ENCODE peak calls at places on chromosomes 1 and 21, in ten cellular contexts. One of them, this sample, is unnamed.

GRCh38 chr1:12056331-12056841 is 6.7 kb upstream of the TNFRSF8 start:
- DNase-seq in naive thymus-derived CD4-positive, alpha-beta T cell: no peak
- DNase-seq in A549: no peak
- DNase-seq in kidney epithelial cell: no peak
- DNase-seq in HFF-Myc: no peak
- DNase-seq in BE2C: no peak
- DNase-seq in coronary artery: no peak
- DNase-seq in foreskin fibroblast: no peak
- DNase-seq in GM23248: peak
- DNase-seq in GM12864: peak
- DNase-seq in this sample: no peak

GRCh38 chr1:25737151-25737550 is 62.8 kb upstream of the SELENON start:
- DNase-seq in naive thymus-derived CD4-positive, alpha-beta T cell: no peak
- DNase-seq in A549: no peak
- DNase-seq in kidney epithelial cell: peak
- DNase-seq in HFF-Myc: no peak
- DNase-seq in BE2C: peak
- DNase-seq in coronary artery: no peak
- DNase-seq in foreskin fibroblast: no peak
- DNase-seq in GM23248: peak
- DNase-seq in GM12864: no peak
- DNase-seq in this sample: peak

GRCh38 chr1:182280521-182280920 is 111.1 kb downstream of the GLUL start:
- DNase-seq in naive thymus-derived CD4-positive, alpha-beta T cell: no peak
- DNase-seq in A549: no peak
- DNase-seq in kidney epithelial cell: no peak
- DNase-seq in HFF-Myc: no peak
- DNase-seq in BE2C: no peak
- DNase-seq in coronary artery: no peak
- DNase-seq in foreskin fibroblast: no peak
- DNase-seq in GM23248: no peak
- DNase-seq in GM12864: no peak
- DNase-seq in this sample: no peak

GRCh38 chr1:202078211-202078610 is 44.5 kb upstream of the GPR37L1 start:
- DNase-seq in naive thymus-derived CD4-positive, alpha-beta T cell: no peak
- DNase-seq in A549: no peak
- DNase-seq in kidney epithelial cell: no peak
- DNase-seq in HFF-Myc: no peak
- DNase-seq in BE2C: peak
- DNase-seq in coronary artery: no peak
- DNase-seq in foreskin fibroblast: no peak
- DNase-seq in GM23248: no peak
- DNase-seq in GM12864: no peak
- DNase-seq in this sample: no peak

GRCh38 chr1:206105612-206106011 is 11.6 kb downstream of the AVPR1B start:
- DNase-seq in naive thymus-derived CD4-positive, alpha-beta T cell: no peak
- DNase-seq in A549: no peak
- DNase-seq in kidney epithelial cell: no peak
- DNase-seq in HFF-Myc: no peak
- DNase-seq in BE2C: no peak
- DNase-seq in coronary artery: no peak
- DNase-seq in foreskin fibroblast: no peak
- DNase-seq in GM23248: peak
- DNase-seq in GM12864: no peak
- DNase-seq in this sample: no peak

GRCh38 chr1:48200166-48200900 is 22.2 kb upstream of the SLC5A9 start:
- DNase-seq in naive thymus-derived CD4-positive, alpha-beta T cell: no peak
- DNase-seq in A549: no peak
- DNase-seq in kidney epithelial cell: no peak
- DNase-seq in HFF-Myc: no peak
- DNase-seq in BE2C: no peak
- DNase-seq in coronary artery: no peak
- DNase-seq in foreskin fibroblast: no peak
- DNase-seq in GM23248: no peak
- DNase-seq in GM12864: no peak
- DNase-seq in this sample: no peak

GRCh38 chr21:42156690-42157605 is 62.0 kb upstream of the ABCG1 start:
- DNase-seq in naive thymus-derived CD4-positive, alpha-beta T cell: no peak
- DNase-seq in A549: no peak
- DNase-seq in kidney epithelial cell: no peak
- DNase-seq in HFF-Myc: no peak
- DNase-seq in BE2C: peak
- DNase-seq in coronary artery: no peak
- DNase-seq in foreskin fibroblast: peak
- DNase-seq in GM23248: no peak
- DNase-seq in GM12864: no peak
- DNase-seq in this sample: peak

GRCh38 chr21:41460578-41461527 is 34.8 kb downstream of the MX1 start:
- DNase-seq in naive thymus-derived CD4-positive, alpha-beta T cell: peak
- DNase-seq in A549: peak
- DNase-seq in kidney epithelial cell: no peak
- DNase-seq in HFF-Myc: peak
- DNase-seq in BE2C: no peak
- DNase-seq in coronary artery: no peak
- DNase-seq in foreskin fibroblast: peak
- DNase-seq in GM23248: peak
- DNase-seq in GM12864: peak
- DNase-seq in this sample: peak

GRCh38 chr1:163195728-163196448 is 6.8 kb downstream of the RGS5 start:
- DNase-seq in naive thymus-derived CD4-positive, alpha-beta T cell: no peak
- DNase-seq in A549: no peak
- DNase-seq in kidney epithelial cell: no peak
- DNase-seq in HFF-Myc: no peak
- DNase-seq in BE2C: peak
- DNase-seq in coronary artery: no peak
- DNase-seq in foreskin fibroblast: peak
- DNase-seq in GM23248: peak
- DNase-seq in GM12864: no peak
- DNase-seq in this sample: no peak

GRCh38 chr21:23534833-23535232 is 2072.4 kb downstream of the MRPL39 start:
- DNase-seq in naive thymus-derived CD4-positive, alpha-beta T cell: no peak
- DNase-seq in A549: no peak
- DNase-seq in kidney epithelial cell: no peak
- DNase-seq in HFF-Myc: no peak
- DNase-seq in BE2C: no peak
- DNase-seq in coronary artery: no peak
- DNase-seq in foreskin fibroblast: no peak
- DNase-seq in GM23248: no peak
- DNase-seq in GM12864: no peak
- DNase-seq in this sample: no peak

GRCh38 chr1:180632326-180633088 is 685 bp downstream of the XPR1 start:
- DNase-seq in naive thymus-derived CD4-positive, alpha-beta T cell: peak
- DNase-seq in A549: peak
- DNase-seq in kidney epithelial cell: no peak
- DNase-seq in HFF-Myc: no peak
- DNase-seq in BE2C: peak
- DNase-seq in coronary artery: no peak
- DNase-seq in foreskin fibroblast: peak
- DNase-seq in GM23248: peak
- DNase-seq in GM12864: no peak
- DNase-seq in this sample: peak

GRCh38 chr1:109803901-109804331 is 40.2 kb upstream of the EPS8L3 start:
- DNase-seq in naive thymus-derived CD4-positive, alpha-beta T cell: no peak
- DNase-seq in A549: no peak
- DNase-seq in kidney epithelial cell: no peak
- DNase-seq in HFF-Myc: no peak
- DNase-seq in BE2C: no peak
- DNase-seq in coronary artery: peak
- DNase-seq in foreskin fibroblast: no peak
- DNase-seq in GM23248: peak
- DNase-seq in GM12864: no peak
- DNase-seq in this sample: no peak

GRCh38 chr1:160996195-160996594 is 24.8 kb downstream of the F11R start:
- DNase-seq in naive thymus-derived CD4-positive, alpha-beta T cell: no peak
- DNase-seq in A549: peak
- DNase-seq in kidney epithelial cell: peak
- DNase-seq in HFF-Myc: no peak
- DNase-seq in BE2C: no peak
- DNase-seq in coronary artery: no peak
- DNase-seq in foreskin fibroblast: peak
- DNase-seq in GM23248: peak
- DNase-seq in GM12864: no peak
- DNase-seq in this sample: no peak

GRCh38 chr1:230728710-230729392 is 14.9 kb upstream of the AGT start:
- DNase-seq in naive thymus-derived CD4-positive, alpha-beta T cell: no peak
- DNase-seq in A549: no peak
- DNase-seq in kidney epithelial cell: no peak
- DNase-seq in HFF-Myc: no peak
- DNase-seq in BE2C: no peak
- DNase-seq in coronary artery: peak
- DNase-seq in foreskin fibroblast: no peak
- DNase-seq in GM23248: no peak
- DNase-seq in GM12864: no peak
- DNase-seq in this sample: peak

GRCh38 chr1:44103270-44104131 is 15.1 kb upstream of the KLF17 start:
- DNase-seq in naive thymus-derived CD4-positive, alpha-beta T cell: no peak
- DNase-seq in A549: no peak
- DNase-seq in kidney epithelial cell: no peak
- DNase-seq in HFF-Myc: no peak
- DNase-seq in BE2C: no peak
- DNase-seq in coronary artery: no peak
- DNase-seq in foreskin fibroblast: peak
- DNase-seq in GM23248: peak
- DNase-seq in GM12864: no peak
- DNase-seq in this sample: peak

GRCh38 chr1:11759791-11760190 is 2.2 kb upstream of the C1orf167 start:
- DNase-seq in naive thymus-derived CD4-positive, alpha-beta T cell: no peak
- DNase-seq in A549: no peak
- DNase-seq in kidney epithelial cell: no peak
- DNase-seq in HFF-Myc: no peak
- DNase-seq in BE2C: no peak
- DNase-seq in coronary artery: no peak
- DNase-seq in foreskin fibroblast: no peak
- DNase-seq in GM23248: no peak
- DNase-seq in GM12864: no peak
- DNase-seq in this sample: no peak

DNA sequence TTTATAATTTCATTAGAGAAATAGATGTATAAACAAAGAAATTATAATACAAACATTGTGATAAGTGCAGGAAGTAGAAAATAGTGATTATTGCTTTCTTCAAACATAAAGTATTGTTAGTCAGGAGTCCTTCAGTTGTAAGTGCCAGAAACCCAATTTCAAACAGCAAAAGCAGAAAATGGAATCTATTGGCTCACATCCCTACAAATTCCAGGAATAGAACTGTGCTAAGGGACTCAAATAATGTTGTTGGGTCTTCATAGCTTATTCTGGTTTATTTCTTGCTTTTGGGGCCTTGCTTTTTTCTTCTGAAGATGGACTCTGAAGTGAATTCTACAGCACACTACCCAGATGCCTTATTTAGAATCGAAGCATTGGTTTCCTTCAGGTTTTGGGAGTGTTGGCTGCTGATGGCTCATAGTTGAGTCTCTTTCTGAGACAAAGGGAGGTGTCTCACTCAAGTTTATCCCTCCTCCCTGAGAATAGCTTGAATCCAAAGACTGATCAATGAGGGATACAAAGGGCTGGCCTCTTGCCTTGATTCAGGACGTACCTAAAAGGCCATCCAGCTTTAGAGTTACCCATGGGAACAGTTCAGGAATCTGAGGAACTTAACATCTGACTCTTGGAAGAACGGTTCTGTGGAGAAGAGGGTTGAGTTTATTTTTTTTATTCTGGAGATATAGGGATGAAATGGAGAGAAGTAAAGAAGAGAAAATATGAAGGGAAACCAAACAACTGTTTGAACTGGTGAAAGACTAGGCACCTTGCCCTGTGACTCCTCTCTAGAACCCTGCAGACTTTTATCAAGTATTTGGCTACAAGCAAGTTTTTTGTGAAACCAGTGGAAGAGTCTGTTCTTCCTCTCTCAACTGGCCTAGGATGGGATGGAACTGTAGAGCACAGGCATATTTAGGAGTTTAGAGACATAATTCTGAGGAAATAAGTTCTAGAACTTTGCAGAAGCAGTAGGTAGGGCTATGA is 39.0 kb upstream of the ATG4C start:
- DNase-seq in naive thymus-derived CD4-positive, alpha-beta T cell: no peak
- DNase-seq in A549: no peak
- DNase-seq in kidney epithelial cell: no peak
- DNase-seq in HFF-Myc: no peak
- DNase-seq in BE2C: no peak
- DNase-seq in coronary artery: no peak
- DNase-seq in foreskin fibroblast: no peak
- DNase-seq in GM23248: no peak
- DNase-seq in GM12864: no peak
- DNase-seq in this sample: no peak
- H3K4me3 ChIP-seq in naive thymus-derived CD4-positive, alpha-beta T cell: no peak
- H3K4me3 ChIP-seq in A549: no peak
- H3K4me3 ChIP-seq in kidney epithelial cell: no peak
- H3K4me3 ChIP-seq in HFF-Myc: no peak
- H3K4me3 ChIP-seq in BE2C: no peak
- H3K4me3 ChIP-seq in coronary artery: no peak
- H3K4me3 ChIP-seq in foreskin fibroblast: no peak
- H3K4me3 ChIP-seq in GM23248: no peak
- H3K4me3 ChIP-seq in GM12864: no peak
- H3K4me3 ChIP-seq in this sample: no peak

DNA sequence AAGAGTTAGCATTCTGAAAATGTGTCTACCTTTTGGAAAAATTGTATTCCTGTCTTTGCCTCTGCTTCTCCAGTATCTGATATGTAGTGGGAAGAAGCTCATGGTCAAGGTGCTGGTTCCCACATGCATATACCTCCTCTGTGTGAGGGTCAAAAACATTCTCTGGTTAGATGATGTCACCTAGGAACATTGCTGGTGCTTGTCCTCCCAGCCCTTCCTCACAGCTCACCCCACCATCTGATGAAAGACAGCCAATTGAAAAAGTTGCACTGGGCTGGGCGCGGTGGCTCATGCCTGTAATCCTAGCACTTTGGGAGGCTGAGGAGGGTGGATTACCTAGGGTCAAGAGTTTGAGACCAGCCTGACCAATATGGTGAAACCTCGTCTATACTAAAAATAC is 154.4 kb downstream of the NR5A2 start:
- DNase-seq in naive thymus-derived CD4-positive, alpha-beta T cell: no peak
- DNase-seq in A549: no peak
- DNase-seq in kidney epithelial cell: no peak
- DNase-seq in HFF-Myc: no peak
- DNase-seq in BE2C: no peak
- DNase-seq in coronary artery: no peak
- DNase-seq in foreskin fibroblast: no peak
- DNase-seq in GM23248: no peak
- DNase-seq in GM12864: no peak
- DNase-seq in this sample: no peak
- H3K4me3 ChIP-seq in naive thymus-derived CD4-positive, alpha-beta T cell: no peak
- H3K4me3 ChIP-seq in A549: no peak
- H3K4me3 ChIP-seq in kidney epithelial cell: no peak
- H3K4me3 ChIP-seq in HFF-Myc: no peak
- H3K4me3 ChIP-seq in BE2C: no peak
- H3K4me3 ChIP-seq in coronary artery: no peak
- H3K4me3 ChIP-seq in foreskin fibroblast: no peak
- H3K4me3 ChIP-seq in GM23248: no peak
- H3K4me3 ChIP-seq in GM12864: no peak
- H3K4me3 ChIP-seq in this sample: no peak

GRCh38 chr1:156811171-156811570 is 5.5 kb downstream of the SH2D2A start:
- DNase-seq in naive thymus-derived CD4-positive, alpha-beta T cell: no peak
- DNase-seq in A549: no peak
- DNase-seq in kidney epithelial cell: no peak
- DNase-seq in HFF-Myc: no peak
- DNase-seq in BE2C: no peak
- DNase-seq in coronary artery: no peak
- DNase-seq in foreskin fibroblast: peak
- DNase-seq in GM23248: no peak
- DNase-seq in GM12864: no peak
- DNase-seq in this sample: no peak
- H3K4me3 ChIP-seq in naive thymus-derived CD4-positive, alpha-beta T cell: no peak
- H3K4me3 ChIP-seq in A549: no peak
- H3K4me3 ChIP-seq in kidney epithelial cell: no peak
- H3K4me3 ChIP-seq in HFF-Myc: no peak
- H3K4me3 ChIP-seq in BE2C: no peak
- H3K4me3 ChIP-seq in coronary artery: no peak
- H3K4me3 ChIP-seq in foreskin fibroblast: no peak
- H3K4me3 ChIP-seq in GM23248: no peak
- H3K4me3 ChIP-seq in GM12864: no peak
- H3K4me3 ChIP-seq in this sample: no peak

GRCh38 chr1:243848165-243849088 is 1.6 kb downstream of the AKT3 start:
- DNase-seq in naive thymus-derived CD4-positive, alpha-beta T cell: peak
- DNase-seq in A549: no peak
- DNase-seq in kidney epithelial cell: no peak
- DNase-seq in HFF-Myc: no peak
- DNase-seq in BE2C: no peak
- DNase-seq in coronary artery: no peak
- DNase-seq in foreskin fibroblast: no peak
- DNase-seq in GM23248: peak
- DNase-seq in GM12864: no peak
- DNase-seq in this sample: no peak
- H3K4me3 ChIP-seq in naive thymus-derived CD4-positive, alpha-beta T cell: peak
- H3K4me3 ChIP-seq in A549: peak
- H3K4me3 ChIP-seq in kidney epithelial cell: peak
- H3K4me3 ChIP-seq in HFF-Myc: peak
- H3K4me3 ChIP-seq in BE2C: peak
- H3K4me3 ChIP-seq in coronary artery: peak
- H3K4me3 ChIP-seq in foreskin fibroblast: peak
- H3K4me3 ChIP-seq in GM23248: peak
- H3K4me3 ChIP-seq in GM12864: peak
- H3K4me3 ChIP-seq in this sample: no peak